ENCODE peak calls at places on chromosomes 16 and 17, in four cellular contexts. D is HS-5, B is M059J, U is heart left ventricle. S is an unnamed sample.

GRCh38 chr17:8939496-8940334 is 25.8 kb downstream of the PIK3R5 start:
- DNase-seq in D (no peak), B (no peak), U (no peak), S (no peak)

GRCh38 chr16:85329059-85329812 is 217.0 kb upstream of the CIBAR2 start:
- DNase-seq in D (no peak), B (peak; percentile 75), U (no peak), S (no peak)

GRCh38 chr16:55725055-55725777 is 69.4 kb downstream of the SLC6A2 start:
- DNase-seq in D (no peak), B (no peak), U (no peak), S (no peak)

GRCh38 chr17:63772801-63773271 is 561 bp downstream of the CCDC47 start:
- DNase-seq in D (no peak), B (peak; percentile 24), U (no peak), S (no peak)

GRCh38 chr16:49407873-49408565 is 34.4 kb downstream of the C16orf78 start:
- DNase-seq in D (no peak), B (peak; percentile 62), U (peak; percentile 85), S (peak; percentile 91)

GRCh38 chr17:48915459-48916282 is 7.5 kb downstream of the UBE2Z start:
- DNase-seq in D (peak; percentile 66), B (peak; percentile 83), U (no peak), S (no peak)

GRCh38 chr17:82752371-82753200 is 721 bp downstream of the TBCD start:
- DNase-seq in D (no peak), B (peak; percentile 50), U (no peak), S (peak; percentile 73)

GRCh38 chr17:81832608-81833159 is 407 bp downstream of the MCRIP1 start:
- DNase-seq in D (no peak), B (no peak), U (no peak), S (no peak)

GRCh38 chr17:7063518-7064094 is 16.4 kb downstream of the CLEC10A start:
- DNase-seq in D (no peak), B (no peak), U (no peak), S (no peak)

GRCh38 chr17:73990290-73990689 is 213.2 kb upstream of the RPL38 start:
- DNase-seq in D (no peak), B (no peak), U (no peak), S (no peak)

GRCh38 chr17:21549107-21549687 is 143.1 kb upstream of the KCNJ18 start:
- DNase-seq in D (peak; percentile 47), B (peak; percentile 76), U (no peak), S (no peak)

GRCh38 chr16:30615358-30616076 is 5.3 kb upstream of the ZNF689 start:
- DNase-seq in D (no peak), B (peak; percentile 36), U (peak; percentile 19), S (no peak)

GRCh38 chr17:52128721-52129120 is 29.8 kb downstream of the CA10 start:
- DNase-seq in D (no peak), B (no peak), U (no peak), S (no peak)

GRCh38 chr17:50028207-50029120 is 27.4 kb upstream of the ITGA3 start:
- DNase-seq in D (peak; percentile 83), B (peak; percentile 97), U (no peak), S (no peak)

GRCh38 chr17:20852541-20853370 is 190.1 kb downstream of the USP22 start:
- DNase-seq in D (no peak), B (peak; percentile 33), U (peak; percentile 21), S (peak; percentile 75)

GRCh38 chr16:61148930-61149329 is 887.3 kb downstream of the CDH8 start:
- DNase-seq in D (no peak), B (no peak), U (no peak), S (no peak)

GRCh38 chr17:59074494-59074893 is 32.2 kb downstream of the TRIM37 start:
- DNase-seq in D (peak; percentile 65), B (peak; percentile 36), U (no peak), S (no peak)

GRCh38 chr16:87464691-87465300 is 28.0 kb downstream of the ZCCHC14 start:
- DNase-seq in D (peak; percentile 45), B (peak; percentile 93), U (peak; percentile 81), S (peak; percentile 94)

GRCh38 chr16:8646271-8646670 is 24.8 kb downstream of the METTL22 start:
- DNase-seq in D (no peak), B (no peak), U (no peak), S (no peak)

GRCh38 chr17:1055751-1056645 is 59.1 kb downstream of the TIMM22 start:
- DNase-seq in D (no peak), B (peak; percentile 38), U (peak; percentile 76), S (peak; percentile 85)

GRCh38 chr17:6554871-6555330 is 1.5 kb downstream of the PITPNM3 start:
- DNase-seq in D (no peak), B (peak; percentile 27), U (no peak), S (no peak)

GRCh38 chr17:67027031-67027628 is 17.2 kb upstream of the CACNG1 start:
- DNase-seq in D (no peak), B (peak; percentile 57), U (peak; percentile 42), S (no peak)

GRCh38 chr16:66199189-66199588 is 167.3 kb upstream of the CDH5 start:
- DNase-seq in D (no peak), B (no peak), U (no peak), S (no peak)

GRCh38 chr16:19735074-19735867 is 17.2 kb downstream of the IQCK start:
- DNase-seq in D (no peak), B (no peak), U (no peak), S (no peak)

GRCh38 chr17:7328840-7329359 is at the start of gene NEURL4:
- DNase-seq in D (no peak), B (no peak), U (no peak), S (no peak)

GRCh38 chr16:10168258-10168657 is 14.0 kb downstream of the GRIN2A start:
- DNase-seq in D (peak; percentile 78), B (peak; percentile 96), U (no peak), S (no peak)

GRCh38 chr17:61131555-61131954 is 268.1 kb upstream of the TBX2 start:
- DNase-seq in D (no peak), B (no peak), U (no peak), S (no peak)

GRCh38 chr17:58247511-58248363 is 9.4 kb downstream of the LPO start:
- DNase-seq in D (no peak), B (no peak), U (no peak), S (no peak)

GRCh38 chr17:57481901-57482300 is 225.6 kb downstream of the MSI2 start:
- DNase-seq in D (peak; percentile 92), B (peak; percentile 99), U (no peak), S (no peak)

GRCh38 chr17:69602969-69603368 is 188.5 kb downstream of the MAP2K6 start:
- DNase-seq in D (no peak), B (no peak), U (no peak), S (no peak)

GRCh38 chr16:73546351-73546845 is 498.5 kb upstream of the ZFHX3 start:
- DNase-seq in D (no peak), B (no peak), U (no peak), S (no peak)

GRCh38 chr16:48361012-48361411 is 24.2 kb downstream of the SIAH1 start:
- DNase-seq in D (no peak), B (no peak), U (no peak), S (no peak)

S was measured in sigmoid colon.